ENCODE peak calls at places on chromosomes 2 and 18, in eight cellular contexts. One of them, this sample, is unnamed.

GRCh38 chr2:120817956-120818325 is 82.3 kb downstream of the GLI2 start:
- DNase-seq in NCI-H187: no peak
- DNase-seq in GM23338: no peak
- DNase-seq in neural crest cell: no peak
- DNase-seq in A172: no peak
- DNase-seq in endothelial cell: no peak
- DNase-seq in heart left ventricle: no peak
- DNase-seq in NT2/D1: no peak
- DNase-seq in this sample: no peak

GRCh38 chr2:164779383-164780057 is 62.1 kb downstream of the COBLL1 start:
- DNase-seq in neural crest cell: no peak
- DNase-seq in NT2/D1: no peak
- DNase-seq in A172: no peak
- DNase-seq in endothelial cell: no peak
- DNase-seq in NCI-H187: no peak
- DNase-seq in heart left ventricle: peak; percentile 25
- DNase-seq in GM23338: no peak
- DNase-seq in this sample: no peak

GRCh38 chr2:71609441-71609840 is 156.1 kb downstream of the DYSF start:
- DNase-seq in heart left ventricle: no peak
- DNase-seq in endothelial cell: peak; percentile 2
- DNase-seq in neural crest cell: no peak
- DNase-seq in NT2/D1: no peak
- DNase-seq in NCI-H187: no peak
- DNase-seq in A172: peak; percentile 65
- DNase-seq in GM23338: no peak
- DNase-seq in this sample: no peak

GRCh38 chr2:100383306-100383705 is 34.2 kb downstream of the CHST10 start:
- DNase-seq in neural crest cell: no peak
- DNase-seq in GM23338: no peak
- DNase-seq in heart left ventricle: no peak
- DNase-seq in A172: no peak
- DNase-seq in NT2/D1: no peak
- DNase-seq in NCI-H187: no peak
- DNase-seq in endothelial cell: no peak
- DNase-seq in this sample: no peak

GRCh38 chr2:241772063-241772499 is 4.5 kb upstream of the GAL3ST2 start:
- DNase-seq in A172: no peak
- DNase-seq in GM23338: no peak
- DNase-seq in NCI-H187: no peak
- DNase-seq in endothelial cell: no peak
- DNase-seq in neural crest cell: no peak
- DNase-seq in NT2/D1: no peak
- DNase-seq in heart left ventricle: no peak
- DNase-seq in this sample: no peak

GRCh38 chr2:174028935-174029334 is 63.8 kb upstream of the SP3 start:
- DNase-seq in heart left ventricle: no peak
- DNase-seq in A172: no peak
- DNase-seq in neural crest cell: no peak
- DNase-seq in NT2/D1: no peak
- DNase-seq in GM23338: no peak
- DNase-seq in NCI-H187: no peak
- DNase-seq in endothelial cell: no peak
- DNase-seq in this sample: no peak

GRCh38 chr2:96404446-96405373 is 69.1 kb downstream of the NCAPH start:
- DNase-seq in neural crest cell: no peak
- DNase-seq in heart left ventricle: peak; percentile 34
- DNase-seq in GM23338: peak; percentile 33
- DNase-seq in NCI-H187: no peak
- DNase-seq in NT2/D1: no peak
- DNase-seq in A172: no peak
- DNase-seq in endothelial cell: no peak
- DNase-seq in this sample: no peak

GRCh38 chr2:216845426-216845825 is 14.4 kb downstream of the TNP1 start:
- DNase-seq in neural crest cell: no peak
- DNase-seq in NT2/D1: no peak
- DNase-seq in NCI-H187: no peak
- DNase-seq in A172: no peak
- DNase-seq in heart left ventricle: no peak
- DNase-seq in endothelial cell: no peak
- DNase-seq in GM23338: no peak
- DNase-seq in this sample: no peak

GRCh38 chr2:119218478-119219064 is 5.1 kb upstream of the STEAP3 start:
- DNase-seq in GM23338: peak; percentile 39
- DNase-seq in neural crest cell: no peak
- DNase-seq in A172: peak; percentile 50
- DNase-seq in NCI-H187: peak; percentile 47
- DNase-seq in NT2/D1: no peak
- DNase-seq in heart left ventricle: peak; percentile 41
- DNase-seq in endothelial cell: no peak
- DNase-seq in this sample: no peak

GRCh38 chr18:80154293-80154692 is 45.2 kb downstream of the ADNP2 start:
- DNase-seq in NCI-H187: no peak
- DNase-seq in NT2/D1: no peak
- DNase-seq in neural crest cell: no peak
- DNase-seq in A172: no peak
- DNase-seq in GM23338: peak; percentile 76
- DNase-seq in endothelial cell: peak; percentile 28
- DNase-seq in heart left ventricle: no peak
- DNase-seq in this sample: no peak

GRCh38 chr2:52260904-52261303 is 1229.0 kb upstream of the NRXN1 start:
- DNase-seq in heart left ventricle: no peak
- DNase-seq in endothelial cell: no peak
- DNase-seq in A172: no peak
- DNase-seq in NCI-H187: no peak
- DNase-seq in NT2/D1: no peak
- DNase-seq in neural crest cell: no peak
- DNase-seq in GM23338: no peak
- DNase-seq in this sample: no peak

GRCh38 chr2:11004206-11004605 is 92.5 kb downstream of the KCNF1 start:
- DNase-seq in NT2/D1: peak; percentile 11
- DNase-seq in NCI-H187: no peak
- DNase-seq in heart left ventricle: no peak
- DNase-seq in A172: peak; percentile 67
- DNase-seq in GM23338: no peak
- DNase-seq in neural crest cell: no peak
- DNase-seq in endothelial cell: no peak
- DNase-seq in this sample: no peak

GRCh38 chr18:35635171-35635570 is 53.6 kb downstream of the GALNT1 start:
- DNase-seq in A172: peak; percentile 50
- DNase-seq in heart left ventricle: no peak
- DNase-seq in endothelial cell: no peak
- DNase-seq in GM23338: no peak
- DNase-seq in NCI-H187: no peak
- DNase-seq in NT2/D1: no peak
- DNase-seq in neural crest cell: no peak
- DNase-seq in this sample: no peak

GRCh38 chr18:48902856-48903601 is 47.7 kb downstream of the SMAD7 start:
- DNase-seq in NCI-H187: no peak
- DNase-seq in GM23338: no peak
- DNase-seq in endothelial cell: no peak
- DNase-seq in heart left ventricle: peak; percentile 69
- DNase-seq in NT2/D1: no peak
- DNase-seq in A172: no peak
- DNase-seq in neural crest cell: no peak
- DNase-seq in this sample: no peak

GRCh38 chr2:10124538-10125045 is 2.1 kb downstream of the RRM2 start:
- DNase-seq in NCI-H187: peak; percentile 62
- DNase-seq in A172: peak; percentile 68
- DNase-seq in endothelial cell: peak; percentile 51
- DNase-seq in neural crest cell: peak; percentile 52
- DNase-seq in NT2/D1: no peak
- DNase-seq in GM23338: peak; percentile 78
- DNase-seq in heart left ventricle: peak; percentile 44
- DNase-seq in this sample: no peak